ENCODE peak calls at places on chromosomes 3 and 15, in eight cellular contexts. S, B, O, D, N, E, W and X are unnamed samples. For H3K4me1 and H3K36me3, the result is how much of the 10 kb centered on the place peaks cover.

GRCh38 chr3:32952369-32953067 is 1.1 kb downstream of the CCR4 start:
- DNase-seq in E (no peak), S (no peak), B (no peak), O (no peak), N (peak), D (no peak), W (no peak), X (no peak)

GRCh38 chr3:166518040-166518439 is 680.8 kb upstream of the BCHE start:
- DNase-seq in B (no peak), D (no peak), N (no peak), E (no peak), W (no peak), O (no peak), S (no peak), X (no peak)

GRCh38 chr15:83504365-83504764 is 57.2 kb downstream of the SH3GL3 start:
- DNase-seq in B (no peak), W (peak), N (no peak), E (no peak), O (no peak), D (no peak), S (no peak), X (no peak)

GRCh38 chr3:109923431-109923830 is 586.1 kb upstream of the DPPA4 start:
- DNase-seq in S (no peak), D (no peak), N (no peak), E (no peak), W (no peak), B (no peak), O (no peak), X (no peak)

GRCh38 chr15:83794209-83794608 is 140.3 kb downstream of the ADAMTSL3 start:
- DNase-seq in B (no peak), E (no peak), N (no peak), S (no peak), W (no peak), O (no peak), D (no peak), X (no peak)

GRCh38 chr15:77642793-77643430 is 10.2 kb upstream of the LINGO1 start:
- DNase-seq in B (no peak), O (no peak), N (no peak), D (no peak), W (no peak), S (no peak), E (peak), X (no peak)

GRCh38 chr15:74955796-74956647 is 550 bp downstream of the RPP25 start:
- DNase-seq in S (peak), B (peak), W (peak), E (peak), O (peak), N (peak), D (peak), X (peak)

GRCh38 chr3:84965141-84965540 is 6.4 kb downstream of the CADM2 start:
- DNase-seq in B (no peak), N (no peak), E (no peak), D (no peak), S (no peak), O (no peak), W (peak), X (no peak)

GRCh38 chr3:39849992-39850706 is 40.7 kb downstream of the MYRIP start:
- DNase-seq in O (no peak), E (no peak), D (no peak), W (no peak), S (no peak), N (no peak), B (no peak), X (no peak)

GRCh38 chr15:66293085-66293418 is 316 bp upstream of the DIS3L start:
- DNase-seq in D (no peak), B (no peak), O (no peak), N (no peak), W (no peak), E (no peak), S (no peak), X (no peak)

GRCh38 chr3:123719785-123720531 is 135.1 kb upstream of the HACD2 start:
- DNase-seq in E (no peak), W (no peak), D (peak), S (peak), B (no peak), N (no peak), O (peak), X (no peak)

GRCh38 chr3:132288357-132288756 is 28.9 kb upstream of the ACP3 start:
- DNase-seq in S (no peak), E (no peak), D (no peak), N (no peak), W (peak), O (no peak), B (no peak), X (no peak)

GRCh38 chr15:57969355-57969754 is 96.2 kb downstream of the ALDH1A2 start:
- DNase-seq in W (no peak), B (no peak), D (no peak), O (no peak), E (no peak), S (no peak), N (no peak), X (no peak)

GRCh38 chr15:37217567-37217966 is 117.2 kb upstream of the MEIS2 start:
- DNase-seq in D (no peak), N (no peak), W (no peak), B (no peak), E (no peak), S (no peak), O (no peak), X (no peak)

GRCh38 chr3:160169139-160169830 is 55.9 kb upstream of the C3orf80 start:
- DNase-seq in E (no peak), S (no peak), O (no peak), N (no peak), D (no peak), W (peak), B (no peak), X (no peak)

GRCh38 chr3:193053031-193053430 is 135.4 kb upstream of the MB21D2 start:
- DNase-seq in B (no peak), W (peak), D (no peak), E (no peak), O (no peak), S (no peak), N (no peak), X (no peak)

GRCh38 chr3:42497009-42497731 is 5.3 kb upstream of the VIPR1 start:
- DNase-seq in O (peak), D (no peak), S (peak), W (peak), B (no peak), N (no peak), E (no peak), X (no peak)

GRCh38 chr3:47385007-47385406 is 4.2 kb downstream of the PTPN23 start:
- DNase-seq in W (peak), N (no peak), D (no peak), B (no peak), S (no peak), E (no peak), O (no peak), X (no peak)

GRCh38 chr3:43302116-43302880 is 16.0 kb downstream of the SNRK start:
- DNase-seq in B (no peak), E (no peak), N (no peak), W (no peak), D (no peak), S (no peak), O (no peak), X (no peak)

GRCh38 chr3:129409541-129409940 is 18.9 kb downstream of the EFCAB12 start:
- DNase-seq in D (no peak), B (no peak), O (no peak), E (no peak), W (peak), N (no peak), S (no peak), X (no peak)

GRCh38 chr15:84082739-84083138 is 152.8 kb upstream of the GOLGA6L4 start:
- DNase-seq in E (no peak), N (no peak), W (peak), B (no peak), O (no peak), D (no peak), S (no peak), X (no peak)

GRCh38 chr3:130725746-130726145 is 20.9 kb downstream of the PIK3R4 start:
- DNase-seq in E (no peak), D (no peak), N (no peak), B (no peak), S (no peak), O (no peak), W (peak), X (no peak)

GRCh38 chr15:99931703-99932603 is 198.7 kb upstream of the LYSMD4 start:
- DNase-seq in D (no peak), S (no peak), O (no peak), B (no peak), W (peak), E (no peak), N (no peak), X (no peak)

GRCh38 chr15:81820236-81820635 is 225.6 kb downstream of the MEX3B start:
- DNase-seq in N (no peak), D (no peak), O (no peak), W (no peak), E (no peak), S (no peak), B (no peak), X (no peak)

GRCh38 chr15:68311464-68311835 is 33.9 kb downstream of the FEM1B start:
- DNase-seq in S (no peak), E (no peak), O (peak), B (no peak), N (no peak), W (no peak), D (no peak), X (no peak)

GRCh38 chr3:183328823-183329222 is 75.8 kb downstream of the B3GNT5 start:
- DNase-seq in D (no peak), E (no peak), W (peak), S (no peak), B (no peak), O (no peak), N (no peak), X (no peak)

GRCh38 chr15:70596354-70597055 is 166.9 kb downstream of the UACA start:
- DNase-seq in W (peak), E (no peak), S (no peak), D (no peak), N (no peak), B (no peak), O (no peak), X (no peak)

GRCh38 chr3:197237897-197238296 is 60.5 kb downstream of the DLG1 start:
- DNase-seq in S (no peak), O (no peak), N (no peak), W (no peak), D (no peak), E (no peak), B (no peak), X (no peak)

GRCh38 chr3:129413687-129414506 is 14.5 kb downstream of the EFCAB12 start:
- DNase-seq in D (no peak), N (no peak), O (no peak), W (peak), E (peak), B (no peak), S (no peak), X (no peak)

GRCh38 chr3:27594096-27594690 is 110.0 kb upstream of the SLC4A7 start:
- DNase-seq in E (no peak), S (no peak), B (no peak), N (no peak), D (no peak), W (no peak), O (no peak), X (no peak)

GRCh38 chr15:48414015-48414414 is 82.8 kb downstream of the DUT start:
- DNase-seq in O (peak), N (no peak), B (no peak), S (peak), D (no peak), W (peak), E (no peak), X (no peak)
- H3K27ac ChIP-seq in O (peak), N (no peak), B (no peak), S (peak), D (peak), W (peak), E (no peak), X (no peak)

GRCh38 chr15:93180128-93180527 is 91.1 kb upstream of the RGMA start:
- DNase-seq in B (no peak), D (no peak), W (no peak), O (no peak), E (no peak), N (no peak), S (no peak), X (no peak)

GRCh38 chr15:93179072-93179471 is 90.1 kb upstream of the RGMA start:
- DNase-seq in S (peak), W (no peak), N (no peak), B (peak), O (no peak), D (peak), E (peak), X (no peak)

GRCh38 chr15:93179704-93180103 is 90.7 kb upstream of the RGMA start:
- DNase-seq in W (peak), S (no peak), O (no peak), B (no peak), E (no peak), N (no peak), D (no peak), X (no peak)

GRCh38 chr15:93180656-93181055 is 91.6 kb upstream of the RGMA start:
- DNase-seq in O (no peak), N (no peak), B (no peak), E (no peak), D (no peak), S (no peak), W (no peak), X (no peak)

GRCh38 chr15:93182806-93183205 is 93.8 kb upstream of the RGMA start:
- DNase-seq in E (no peak), W (no peak), S (no peak), N (no peak), D (no peak), B (no peak), O (no peak), X (no peak)
- H3K4me1 ChIP-seq in E (under half), W (under half), S (under half), N (under half), D (under half), B (under half), O (under half), X (under half)

GRCh38 chr3:102235679-102236078 is 199.1 kb upstream of the ZPLD1 start:
- DNase-seq in B (peak), O (no peak), S (no peak), W (no peak), D (no peak), E (no peak), N (no peak), X (peak)

GRCh38 chr3:102233881-102234280 is 200.9 kb upstream of the ZPLD1 start:
- DNase-seq in O (no peak), D (no peak), E (no peak), W (no peak), S (no peak), N (no peak), B (peak), X (no peak)

GRCh38 chr3:102237838-102238237 is 197.0 kb upstream of the ZPLD1 start:
- DNase-seq in O (no peak), D (no peak), N (no peak), E (no peak), W (peak), B (no peak), S (no peak), X (no peak)

GRCh38 chr3:102238362-102238761 is 196.5 kb upstream of the ZPLD1 start:
- DNase-seq in S (no peak), N (no peak), E (no peak), D (no peak), W (no peak), O (no peak), B (no peak), X (no peak)

DNA sequence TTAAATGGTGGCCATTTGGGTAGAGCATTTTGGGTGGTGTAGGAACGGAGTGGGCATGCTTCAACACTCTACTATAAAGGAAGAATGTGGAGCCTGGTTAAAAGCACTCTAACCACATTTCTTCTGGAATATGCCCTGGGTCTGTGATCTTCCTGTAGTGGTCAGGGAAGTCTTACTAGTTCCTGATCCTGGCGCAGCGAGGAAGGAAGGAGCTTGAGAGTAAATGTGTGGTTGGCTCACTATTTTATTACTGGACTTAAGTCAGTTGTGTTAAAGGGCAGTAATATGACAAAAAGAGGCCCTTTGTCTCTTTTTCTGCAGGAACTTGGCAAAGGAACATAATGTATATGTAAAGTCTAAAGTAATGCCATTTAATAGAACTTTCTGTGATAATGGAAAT is 197.6 kb upstream of the ZPLD1 start:
- DNase-seq in D (no peak), N (no peak), B (no peak), O (no peak), S (no peak), W (no peak), E (no peak), X (no peak)
- H3K36me3 ChIP-seq in D (under half), N (under half), B (under half), O (under half), S (under half), W (under half), E (under half), X (under half)

GRCh38 chr15:34796847-34797246 is 1.5 kb upstream of the ACTC1 start:
- DNase-seq in S (no peak), E (no peak), B (no peak), N (no peak), W (no peak), D (no peak), O (no peak), X (no peak)

GRCh38 chr15:34802803-34803395 is 7.5 kb upstream of the ACTC1 start:
- DNase-seq in W (no peak), S (no peak), E (no peak), O (no peak), N (no peak), B (no peak), D (no peak), X (no peak)

GRCh38 chr15:34799149-34799824 is 3.9 kb upstream of the ACTC1 start:
- DNase-seq in D (peak), N (no peak), E (peak), S (peak), W (peak), B (no peak), O (no peak), X (no peak)

GRCh38 chr15:34802371-34802770 is 7.0 kb upstream of the ACTC1 start:
- DNase-seq in S (no peak), D (no peak), N (no peak), E (no peak), W (no peak), B (no peak), O (no peak), X (no peak)

GRCh38 chr15:34799825-34800168 is 4.4 kb upstream of the ACTC1 start:
- DNase-seq in D (no peak), S (no peak), W (no peak), B (no peak), N (no peak), O (no peak), E (no peak), X (no peak)
- H3K27ac ChIP-seq in D (peak), S (peak), W (no peak), B (no peak), N (no peak), O (no peak), E (no peak), X (no peak)

DNA sequence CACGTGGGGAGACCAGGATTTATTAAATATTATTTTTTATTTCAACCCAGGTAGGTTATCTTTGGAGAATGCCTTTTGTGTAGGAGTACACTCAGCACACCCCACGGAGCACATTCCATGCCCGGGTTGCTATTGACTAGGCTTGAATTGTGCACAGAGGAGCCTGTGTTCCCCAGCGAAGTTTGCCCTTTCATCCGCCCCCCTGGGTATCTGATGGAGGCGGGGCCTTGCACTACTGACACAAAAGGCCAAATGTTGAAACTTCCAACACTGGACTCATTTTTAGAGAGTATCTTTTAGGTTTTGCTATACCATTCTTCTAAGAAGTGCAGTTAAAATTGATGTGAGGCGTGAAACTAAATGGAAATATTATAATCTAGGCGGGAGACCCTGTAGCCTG is 39.3 kb upstream of the PPP4R2 start:
- DNase-seq in O (no peak), W (no peak), S (no peak), N (no peak), E (no peak), B (no peak), D (peak), X (no peak)
- H3K4me1 ChIP-seq in O (under half), W (under half), S (under half), N (under half), E (under half), B (under half), D (under half), X (under half)

GRCh38 chr15:69443032-69443611 is 9.5 kb upstream of the RPLP1 start:
- DNase-seq in O (no peak), S (no peak), B (peak), E (no peak), N (no peak), D (no peak), W (no peak), X (no peak)
- H3K36me3 ChIP-seq in O (under half), S (under half), B (half or more), E (half or more), N (under half), D (under half), W (under half), X (under half)

DNA sequence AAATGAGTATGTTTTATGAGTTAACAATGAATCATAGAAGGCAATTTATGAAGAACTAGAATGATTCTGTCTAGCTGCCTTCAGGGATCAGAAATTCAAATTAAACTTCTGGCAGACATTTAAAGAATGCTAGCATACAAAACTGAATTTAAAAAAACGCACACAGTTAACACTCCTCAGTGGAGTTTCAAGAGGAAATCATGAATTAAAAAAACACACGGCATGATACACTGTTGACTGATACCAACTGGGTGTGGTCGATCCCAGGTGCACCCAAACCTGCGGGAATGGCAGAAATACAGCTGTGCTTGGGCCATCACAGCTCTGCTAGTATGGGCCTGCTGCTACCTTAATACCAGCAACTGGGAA is 526.0 kb downstream of the FOXP1 start:
- DNase-seq in S (no peak), D (no peak), B (no peak), O (no peak), W (no peak), E (no peak), N (no peak), X (no peak)
- H3K27ac ChIP-seq in S (peak), D (peak), B (no peak), O (peak), W (no peak), E (no peak), N (peak), X (peak)